ENCODE peak calls at places on chromosomes 6 and 20, in nine cellular contexts. A is spleen; G is fibroblast of lung; R is body of pancreas; S is hepatocyte; T is CD8-positive, alpha-beta T cell; F is left lung; P is Caco-2; J is tibial nerve. Z is an unnamed sample. For H3K4me1, the result is how much of the 10 kb centered on the place peaks cover.

GRCh38 chr6:109767961-109768360 is 76.9 kb downstream of the FIG4 start:
- DNase-seq in J (no peak), T (no peak), F (no peak), S (no peak), R (no peak), A (no peak), G (peak), P (no peak), Z (no peak)

GRCh38 chr6:128657181-128657580 is 136.8 kb upstream of the PTPRK start:
- DNase-seq in S (no peak), R (no peak), G (peak), P (no peak), J (no peak), T (no peak), F (no peak), A (no peak), Z (no peak)

GRCh38 chr6:105041880-105042279 is 85.0 kb downstream of the LIN28B start:
- DNase-seq in S (no peak), A (no peak), P (no peak), G (peak), R (no peak), J (no peak), F (no peak), T (no peak), Z (no peak)

GRCh38 chr6:132764370-132764769 is 6.7 kb upstream of the VNN2 start:
- DNase-seq in S (peak), G (peak), J (no peak), A (no peak), T (no peak), F (peak), P (no peak), R (peak), Z (no peak)

GRCh38 chr20:24999568-24999967 is 7.0 kb upstream of the APMAP start:
- DNase-seq in R (no peak), T (no peak), P (no peak), A (no peak), J (no peak), F (peak), G (no peak), S (no peak), Z (peak)

GRCh38 chr6:170402318-170403040 is 95.9 kb downstream of the FAM120B start:
- DNase-seq in T (no peak), S (no peak), F (no peak), R (no peak), J (no peak), G (peak), A (no peak), P (no peak), Z (no peak)

GRCh38 chr20:21464916-21465315 is 48.9 kb downstream of the NKX2-2 start:
- DNase-seq in G (no peak), P (no peak), A (no peak), S (no peak), R (no peak), J (no peak), T (no peak), F (no peak), Z (no peak)

GRCh38 chr6:67825201-67825895 is 809.7 kb upstream of the ADGRB3 start:
- DNase-seq in P (no peak), T (no peak), G (no peak), F (no peak), S (no peak), A (no peak), R (no peak), J (no peak), Z (no peak)

GRCh38 chr6:41373919-41374617 is 38.7 kb downstream of the NCR2 start:
- DNase-seq in J (no peak), R (no peak), S (peak), G (peak), T (no peak), A (no peak), P (no peak), F (no peak), Z (no peak)

GRCh38 chr6:17855381-17855780 is 132.1 kb downstream of the KIF13A start:
- DNase-seq in T (no peak), J (no peak), G (no peak), A (no peak), R (no peak), P (no peak), F (no peak), S (no peak), Z (no peak)

GRCh38 chr6:131914967-131915751 is 36.0 kb downstream of the CCN2 start:
- DNase-seq in S (peak), J (peak), P (peak), R (peak), F (no peak), T (peak), G (peak), A (no peak), Z (no peak)

GRCh38 chr6:139547082-139547776 is 172.8 kb upstream of the CITED2 start:
- DNase-seq in J (no peak), P (no peak), F (no peak), S (no peak), A (no peak), R (no peak), T (no peak), G (no peak), Z (no peak)

GRCh38 chr6:134221250-134221649 is 96.7 kb downstream of the SGK1 start:
- DNase-seq in R (no peak), G (no peak), P (no peak), J (no peak), A (no peak), S (no peak), T (no peak), F (no peak), Z (no peak)

GRCh38 chr6:40160826-40161225 is 226.6 kb upstream of the MOCS1 start:
- DNase-seq in A (no peak), G (no peak), J (no peak), R (no peak), S (peak), F (no peak), P (no peak), T (no peak), Z (no peak)

GRCh38 chr6:43846556-43846955 is 76.5 kb downstream of the VEGFA start:
- DNase-seq in A (no peak), R (no peak), S (no peak), F (no peak), J (no peak), T (no peak), P (no peak), G (peak), Z (no peak)

GRCh38 chr20:4065405-4065841 is 50.1 kb upstream of the RNF24 start:
- DNase-seq in S (no peak), P (no peak), A (no peak), J (no peak), G (peak), R (no peak), T (no peak), F (no peak), Z (no peak)

GRCh38 chr20:37441023-37441422 is 80.0 kb upstream of the NNAT start:
- DNase-seq in F (no peak), A (no peak), G (no peak), T (no peak), P (no peak), J (no peak), R (no peak), S (no peak), Z (no peak)

GRCh38 chr6:125794342-125795137 is 3.8 kb downstream of the NCOA7 start:
- DNase-seq in P (no peak), F (no peak), J (no peak), T (no peak), A (no peak), S (no peak), G (no peak), R (no peak), Z (no peak)

GRCh38 chr20:64096535-64096934 is 10.8 kb downstream of the NPBWR2 start:
- DNase-seq in F (no peak), G (no peak), A (no peak), S (no peak), R (no peak), T (no peak), J (no peak), P (no peak), Z (no peak)

GRCh38 chr6:958531-958930 is 265.6 kb upstream of the EXOC2 start:
- DNase-seq in T (no peak), F (no peak), J (no peak), A (no peak), G (peak), P (no peak), R (no peak), S (peak), Z (no peak)

GRCh38 chr20:47318027-47318595 is 38.4 kb downstream of the ZMYND8 start:
- DNase-seq in S (no peak), A (no peak), T (no peak), P (peak), G (peak), R (no peak), J (no peak), F (no peak), Z (no peak)

GRCh38 chr6:118876201-118876600 is 17.8 kb upstream of the ASF1A start:
- DNase-seq in J (no peak), S (no peak), F (no peak), A (no peak), R (no peak), T (no peak), P (no peak), G (peak), Z (no peak)

GRCh38 chr6:130575971-130576370 is 210.2 kb downstream of the TMEM200A start:
- DNase-seq in F (no peak), G (no peak), R (no peak), P (no peak), A (peak), T (peak), S (no peak), J (no peak), Z (no peak)

GRCh38 chr20:37725165-37725564 is 31.3 kb downstream of the CTNNBL1 start:
- DNase-seq in F (no peak), J (no peak), G (no peak), R (no peak), S (no peak), A (no peak), T (no peak), P (no peak), Z (no peak)

GRCh38 chr20:63477061-63477616 is 4.7 kb upstream of the KCNQ2 start:
- DNase-seq in F (no peak), R (no peak), S (no peak), G (no peak), A (no peak), T (no peak), J (no peak), P (no peak), Z (no peak)

GRCh38 chr6:38593419-38593818 is 46.3 kb downstream of the BTBD9 start:
- DNase-seq in R (no peak), P (no peak), J (no peak), A (no peak), F (no peak), G (no peak), S (no peak), T (no peak), Z (no peak)

GRCh38 chr20:24701668-24702067 is 232.2 kb downstream of the SYNDIG1 start:
- DNase-seq in P (no peak), G (no peak), F (no peak), S (no peak), J (no peak), T (no peak), A (no peak), R (no peak), Z (no peak)

GRCh38 chr6:89411269-89412070 is 603 bp downstream of the RRAGD start:
- DNase-seq in J (no peak), F (peak), T (peak), G (no peak), P (peak), S (peak), R (peak), A (peak), Z (peak)

GRCh38 chr6:138824482-138825134 is 28.7 kb downstream of the ECT2L start:
- DNase-seq in J (no peak), F (no peak), P (no peak), T (no peak), R (no peak), G (peak), S (no peak), A (no peak), Z (no peak)

GRCh38 chr20:61315319-61315718 is 63.3 kb downstream of the CDH4 start:
- DNase-seq in R (no peak), J (no peak), T (no peak), F (no peak), G (no peak), A (peak), S (no peak), P (no peak), Z (no peak)

GRCh38 chr20:3714092-3714491 is 1.7 kb upstream of the SIGLEC1 start:
- DNase-seq in G (no peak), P (no peak), R (no peak), T (no peak), J (no peak), A (no peak), F (no peak), S (no peak), Z (no peak)

GRCh38 chr6:142918339-142919042 is 26.5 kb downstream of the HIVEP2 start:
- DNase-seq in S (no peak), F (no peak), A (no peak), R (no peak), J (no peak), P (no peak), G (peak), T (no peak), Z (no peak)

GRCh38 chr20:36988494-36988966 is 37.0 kb upstream of the SAMHD1 start:
- DNase-seq in T (peak), G (peak), A (no peak), S (no peak), R (no peak), F (no peak), J (no peak), P (no peak), Z (no peak)

GRCh38 chr6:144351741-144352140 is 66.6 kb downstream of the UTRN start:
- DNase-seq in T (no peak), R (no peak), P (no peak), F (no peak), G (peak), S (no peak), A (no peak), J (no peak), Z (no peak)

GRCh38 chr20:24465168-24465567 is 4.3 kb upstream of the SYNDIG1 start:
- DNase-seq in S (no peak), P (no peak), F (no peak), J (no peak), T (no peak), G (no peak), R (no peak), A (no peak), Z (no peak)

DNA sequence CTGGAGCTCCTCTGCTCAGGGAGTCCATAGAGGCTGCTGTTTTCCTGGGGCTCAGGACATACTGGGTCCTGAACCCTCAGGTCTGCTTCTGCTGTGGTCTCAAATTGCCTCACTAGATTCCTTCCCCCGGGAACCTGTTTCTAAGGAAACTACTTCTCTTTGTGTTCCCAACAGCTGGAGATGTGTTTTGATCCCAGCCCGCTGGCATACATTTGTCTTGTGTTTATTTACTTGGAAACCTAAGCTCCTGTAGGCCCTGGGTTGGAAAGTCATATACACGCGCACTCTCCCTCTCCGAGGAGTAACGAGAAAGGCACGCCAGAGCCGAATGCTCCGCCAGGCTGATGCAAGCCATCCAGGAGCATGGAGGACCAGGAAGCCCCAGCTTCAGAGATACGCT is 222.8 kb downstream of the UST start:
- DNase-seq in T (no peak), R (no peak), J (no peak), G (peak), S (peak), F (no peak), A (no peak), P (no peak), Z (peak)
- H3K4me1 ChIP-seq in T (under half), R (under half), J (under half), G (under half), S (under half), F (under half), A (under half), P (under half), Z (under half)

DNA sequence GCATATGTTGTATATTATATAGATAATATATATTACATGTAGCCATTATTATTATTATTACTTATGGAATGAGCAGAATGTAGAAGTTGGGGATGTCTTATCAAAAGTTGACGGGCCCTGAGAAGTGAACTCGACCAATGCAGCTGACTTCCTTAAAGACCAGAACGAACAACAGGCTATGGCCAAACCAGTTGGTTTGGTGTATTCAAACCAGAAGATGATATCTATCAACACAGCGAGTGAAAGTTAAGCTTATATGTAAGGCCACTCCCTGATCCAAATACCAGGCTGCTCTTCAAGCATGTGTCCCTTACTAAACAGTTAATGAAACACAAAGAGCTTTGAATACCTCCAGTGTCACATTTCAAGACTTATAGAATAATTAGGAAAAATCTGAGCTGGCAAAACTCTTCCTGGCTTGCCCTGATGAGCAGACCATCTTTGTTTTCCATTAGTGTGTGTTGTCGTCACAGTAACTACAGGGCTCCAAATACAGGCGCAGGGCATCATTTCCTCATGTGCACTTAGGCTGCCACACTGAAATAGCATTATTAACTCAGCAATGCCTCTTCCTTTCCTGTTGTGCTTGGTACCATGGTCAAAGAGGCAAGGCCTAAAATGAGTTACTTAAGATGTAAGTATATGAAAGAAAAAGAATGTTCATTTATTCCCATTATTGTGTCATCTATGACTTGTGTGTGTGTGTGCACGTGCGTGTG is 6.6 kb downstream of the FILIP1 start:
- DNase-seq in A (no peak), T (no peak), R (no peak), P (no peak), G (no peak), F (no peak), J (no peak), S (no peak), Z (no peak)
- H3K4me1 ChIP-seq in A (under half), T (under half), R (under half), P (under half), G (under half), F (under half), J (under half), S (under half), Z (under half)

GRCh38 chr6:13428528-13429405 is 58.6 kb downstream of the GFOD1 start:
- DNase-seq in G (no peak), J (no peak), S (no peak), P (no peak), F (no peak), A (peak), R (no peak), T (no peak), Z (no peak)

GRCh38 chr6:13427838-13428527 is 59.4 kb downstream of the GFOD1 start:
- DNase-seq in F (peak), R (no peak), J (no peak), G (no peak), S (no peak), P (no peak), A (peak), T (peak), Z (no peak)

GRCh38 chr6:13427346-13427745 is 60.1 kb downstream of the GFOD1 start:
- DNase-seq in J (no peak), F (no peak), A (no peak), S (no peak), T (no peak), R (no peak), G (no peak), P (no peak), Z (no peak)

GRCh38 chr6:13425270-13425905 is 62.0 kb downstream of the GFOD1 start:
- DNase-seq in T (no peak), F (no peak), P (no peak), A (no peak), S (no peak), R (no peak), J (no peak), G (no peak), Z (no peak)

DNA sequence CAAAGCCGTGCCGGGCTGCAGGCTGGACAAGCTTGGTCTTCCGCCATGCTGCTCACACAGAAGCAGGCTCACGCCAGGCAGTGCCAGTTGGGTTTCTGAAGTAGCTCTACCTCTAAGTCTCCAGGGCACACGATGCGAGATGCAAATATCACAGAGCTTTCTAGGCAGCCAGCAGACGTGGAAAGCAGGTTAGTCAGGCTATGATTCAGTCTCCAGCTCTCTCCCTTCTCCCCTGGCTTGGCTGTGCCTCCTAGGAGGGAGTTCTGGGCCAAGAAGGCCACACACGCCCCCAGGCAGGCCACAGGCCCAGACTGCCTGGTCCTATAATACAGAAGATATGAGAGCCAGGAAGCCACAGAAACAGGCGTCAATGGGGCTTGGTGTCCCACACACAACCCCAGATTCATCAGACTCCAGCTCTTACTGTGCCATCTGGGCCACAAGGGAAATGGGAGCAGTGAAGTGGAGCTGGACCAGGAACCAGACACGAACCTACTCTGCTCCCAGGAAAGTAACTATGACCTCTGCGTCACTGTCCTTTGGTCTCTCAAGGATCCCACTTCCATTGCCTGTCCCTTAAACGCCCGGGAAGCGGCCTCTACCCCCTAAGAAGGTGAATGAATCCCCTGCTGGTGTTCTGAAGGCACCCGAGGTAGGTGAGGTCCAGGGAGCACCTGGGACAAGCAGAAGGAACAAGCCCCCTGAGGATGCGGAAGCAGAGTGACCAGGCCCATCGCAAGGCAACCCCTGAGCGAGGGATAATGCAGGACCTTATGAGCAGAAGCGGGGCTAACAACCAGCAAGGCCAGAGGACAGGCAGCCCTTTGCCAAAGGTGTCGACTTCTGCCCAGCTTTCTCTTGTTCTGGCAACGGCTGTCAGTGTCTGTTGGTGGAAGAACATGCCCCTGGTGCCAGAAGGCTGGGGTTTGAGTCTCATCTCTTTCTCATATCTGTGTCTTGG is 61.1 kb downstream of the GFOD1 start:
- DNase-seq in R (no peak), P (no peak), S (no peak), G (peak), F (no peak), A (peak), J (no peak), T (no peak), Z (no peak)
- H3K4me1 ChIP-seq in R (under half), P (under half), S (under half), G (under half), F (under half), A (half or more), J (under half), T (under half), Z (under half)

DNA sequence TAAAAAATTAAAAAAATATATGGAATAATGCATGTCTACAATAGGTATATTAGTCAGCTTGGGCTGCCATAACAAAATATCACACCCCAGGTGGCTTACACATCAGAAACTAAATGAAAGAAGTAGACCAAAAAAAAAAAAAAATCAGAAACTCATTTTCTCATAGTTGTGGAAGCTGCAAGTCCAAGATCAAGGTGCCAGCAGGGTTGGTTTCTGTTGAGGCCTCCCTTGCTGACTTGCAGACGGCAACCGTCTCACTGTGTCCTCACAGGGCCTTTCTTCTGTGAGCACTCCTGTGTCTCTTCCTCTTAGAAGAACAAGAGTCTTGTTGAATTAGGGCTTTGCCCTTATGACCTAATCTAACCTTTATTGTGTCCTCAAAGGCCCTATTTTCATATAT is 11.4 kb upstream of the GDAP1L1 start:
- DNase-seq in S (no peak), R (no peak), J (no peak), A (no peak), G (no peak), T (no peak), F (no peak), P (peak), Z (no peak)
- H3K4me1 ChIP-seq in S (under half), R (under half), J (under half), A (under half), G (under half), T (under half), F (under half), P (under half), Z (under half)